ENCODE peak calls at places on chromosomes 13 and 19, in nine cellular contexts. V, T, W, G, J, P, F, S and Y are unnamed samples.

GRCh38 chr19:28794301-28794700 is 418.6 kb downstream of the UQCRFS1 start:
- DNase-seq in V (no peak), T (no peak), W (no peak), G (no peak), J (no peak), P (no peak), F (no peak), S (no peak), Y (no peak)

GRCh38 chr13:28531195-28531955 is 36.4 kb upstream of the FLT1 start:
- DNase-seq in V (no peak), T (no peak), W (no peak), G (peak), J (no peak), P (no peak), F (no peak), S (no peak), Y (no peak)

GRCh38 chr13:21541980-21542379 is 62.0 kb downstream of the MICU2 start:
- DNase-seq in V (no peak), T (no peak), W (no peak), G (no peak), J (no peak), P (no peak), F (no peak), S (no peak), Y (no peak)

GRCh38 chr13:101474419-101474957 is 22.0 kb downstream of the ITGBL1 start:
- DNase-seq in V (no peak), T (no peak), W (no peak), G (no peak), J (no peak), P (no peak), F (no peak), S (no peak), Y (no peak)

GRCh38 chr13:24528816-24529398 is 16.3 kb upstream of the PARP4 start:
- DNase-seq in V (no peak), T (no peak), W (no peak), G (no peak), J (no peak), P (no peak), F (no peak), S (no peak), Y (no peak)

GRCh38 chr13:27004389-27004788 is 167.2 kb downstream of the USP12 start:
- DNase-seq in V (no peak), T (no peak), W (no peak), G (no peak), J (no peak), P (no peak), F (no peak), S (no peak), Y (no peak)

GRCh38 chr13:85503797-85504196 is 295.4 kb downstream of the SLITRK6 start:
- DNase-seq in V (no peak), T (no peak), W (no peak), G (no peak), J (no peak), P (no peak), F (no peak), S (no peak), Y (no peak)

GRCh38 chr19:10699650-10700335 is 1.4 kb upstream of the QTRT1 start:
- DNase-seq in V (peak), T (no peak), W (peak), G (no peak), J (peak), P (peak), F (peak), S (peak), Y (peak)

GRCh38 chr13:113897161-113897560 is 33.3 kb upstream of the GAS6 start:
- DNase-seq in V (no peak), T (no peak), W (no peak), G (no peak), J (no peak), P (no peak), F (no peak), S (no peak), Y (no peak)

GRCh38 chr19:457636-458035 is 3.2 kb downstream of the SHC2 start:
- DNase-seq in V (no peak), T (no peak), W (no peak), G (no peak), J (no peak), P (no peak), F (no peak), S (no peak), Y (no peak)

GRCh38 chr19:45632468-45633196 is 6.6 kb downstream of the EML2 start:
- DNase-seq in V (no peak), T (no peak), W (no peak), G (no peak), J (peak), P (no peak), F (no peak), S (no peak), Y (no peak)

GRCh38 chr13:32811297-32811800 is 204.9 kb upstream of the KL start:
- DNase-seq in V (no peak), T (no peak), W (no peak), G (no peak), J (no peak), P (peak), F (no peak), S (no peak), Y (peak)

GRCh38 chr19:31037311-31037710 is 311.9 kb downstream of the TSHZ3 start:
- DNase-seq in V (no peak), T (no peak), W (no peak), G (no peak), J (no peak), P (no peak), F (no peak), S (no peak), Y (no peak)

GRCh38 chr13:48853381-48854102 is 122.2 kb upstream of the FNDC3A start:
- DNase-seq in V (no peak), T (no peak), W (no peak), G (no peak), J (no peak), P (no peak), F (no peak), S (no peak), Y (no peak)

GRCh38 chr13:94315188-94315587 is 164.3 kb downstream of the DCT start:
- DNase-seq in V (no peak), T (no peak), W (no peak), G (no peak), J (no peak), P (no peak), F (no peak), S (no peak), Y (no peak)